ENCODE peak calls at places on chromosomes 5 and 9, in seven cellular contexts. One of them, this sample, is unnamed.

GRCh38 chr9:84111726-84112125 is 131.1 kb downstream of the RMI1 start:
- DNase-seq in heart right ventricle: no peak
- DNase-seq in IMR-90: no peak
- DNase-seq in psoas muscle: no peak
- DNase-seq in A549: no peak
- DNase-seq in CD4-positive, alpha-beta memory T cell: no peak
- DNase-seq in HepG2: no peak
- DNase-seq in this sample: no peak

GRCh38 chr9:137721899-137722298 is 103.1 kb downstream of the EHMT1 start:
- DNase-seq in heart right ventricle: no peak
- DNase-seq in IMR-90: no peak
- DNase-seq in psoas muscle: no peak
- DNase-seq in A549: no peak
- DNase-seq in CD4-positive, alpha-beta memory T cell: peak
- DNase-seq in HepG2: no peak
- DNase-seq in this sample: no peak

GRCh38 chr5:61301820-61302563 is 30.1 kb upstream of the ZSWIM6 start:
- DNase-seq in heart right ventricle: no peak
- DNase-seq in IMR-90: peak
- DNase-seq in psoas muscle: peak
- DNase-seq in A549: peak
- DNase-seq in CD4-positive, alpha-beta memory T cell: no peak
- DNase-seq in HepG2: peak
- DNase-seq in this sample: peak

GRCh38 chr5:58459276-58459859 is 518 bp downstream of the PLK2 start:
- DNase-seq in heart right ventricle: peak
- DNase-seq in IMR-90: peak
- DNase-seq in psoas muscle: no peak
- DNase-seq in A549: peak
- DNase-seq in CD4-positive, alpha-beta memory T cell: no peak
- DNase-seq in HepG2: peak
- DNase-seq in this sample: no peak

GRCh38 chr9:114210691-114211276 is 55.4 kb downstream of the COL27A1 start:
- DNase-seq in heart right ventricle: no peak
- DNase-seq in IMR-90: no peak
- DNase-seq in psoas muscle: no peak
- DNase-seq in A549: no peak
- DNase-seq in CD4-positive, alpha-beta memory T cell: no peak
- DNase-seq in HepG2: no peak
- DNase-seq in this sample: no peak

GRCh38 chr9:2771101-2771500 is 53.8 kb downstream of the KCNV2 start:
- DNase-seq in heart right ventricle: no peak
- DNase-seq in IMR-90: peak
- DNase-seq in psoas muscle: no peak
- DNase-seq in A549: no peak
- DNase-seq in CD4-positive, alpha-beta memory T cell: no peak
- DNase-seq in HepG2: no peak
- DNase-seq in this sample: no peak

GRCh38 chr5:119420173-119420572 is 32.1 kb upstream of the HSD17B4 start:
- DNase-seq in heart right ventricle: no peak
- DNase-seq in IMR-90: no peak
- DNase-seq in psoas muscle: no peak
- DNase-seq in A549: no peak
- DNase-seq in CD4-positive, alpha-beta memory T cell: no peak
- DNase-seq in HepG2: no peak
- DNase-seq in this sample: no peak

GRCh38 chr5:10524376-10525123 is 39.3 kb upstream of the ANKRD33B start:
- DNase-seq in heart right ventricle: no peak
- DNase-seq in IMR-90: peak
- DNase-seq in psoas muscle: peak
- DNase-seq in A549: no peak
- DNase-seq in CD4-positive, alpha-beta memory T cell: no peak
- DNase-seq in HepG2: no peak
- DNase-seq in this sample: peak

GRCh38 chr5:13745508-13745907 is 199.0 kb downstream of the DNAH5 start:
- DNase-seq in heart right ventricle: no peak
- DNase-seq in IMR-90: peak
- DNase-seq in psoas muscle: no peak
- DNase-seq in A549: no peak
- DNase-seq in CD4-positive, alpha-beta memory T cell: no peak
- DNase-seq in HepG2: peak
- DNase-seq in this sample: no peak

GRCh38 chr9:91489391-91489899 is 65.8 kb upstream of the NFIL3 start:
- DNase-seq in heart right ventricle: no peak
- DNase-seq in IMR-90: peak
- DNase-seq in psoas muscle: no peak
- DNase-seq in A549: no peak
- DNase-seq in CD4-positive, alpha-beta memory T cell: no peak
- DNase-seq in HepG2: no peak
- DNase-seq in this sample: no peak

GRCh38 chr5:31182146-31182545 is 11.3 kb upstream of the CDH6 start:
- DNase-seq in heart right ventricle: no peak
- DNase-seq in IMR-90: no peak
- DNase-seq in psoas muscle: no peak
- DNase-seq in A549: no peak
- DNase-seq in CD4-positive, alpha-beta memory T cell: no peak
- DNase-seq in HepG2: no peak
- DNase-seq in this sample: no peak

GRCh38 chr9:20551835-20552234 is 70.5 kb downstream of the MLLT3 start:
- DNase-seq in heart right ventricle: no peak
- DNase-seq in IMR-90: no peak
- DNase-seq in psoas muscle: no peak
- DNase-seq in A549: no peak
- DNase-seq in CD4-positive, alpha-beta memory T cell: no peak
- DNase-seq in HepG2: no peak
- DNase-seq in this sample: no peak

GRCh38 chr5:85168474-85168873 is 783.8 kb upstream of the EDIL3 start:
- DNase-seq in heart right ventricle: no peak
- DNase-seq in IMR-90: no peak
- DNase-seq in psoas muscle: no peak
- DNase-seq in A549: no peak
- DNase-seq in CD4-positive, alpha-beta memory T cell: no peak
- DNase-seq in HepG2: no peak
- DNase-seq in this sample: no peak

GRCh38 chr5:93433422-93433821 is 147.6 kb downstream of the NR2F1-AS1 start:
- DNase-seq in heart right ventricle: no peak
- DNase-seq in IMR-90: peak
- DNase-seq in psoas muscle: no peak
- DNase-seq in A549: no peak
- DNase-seq in CD4-positive, alpha-beta memory T cell: no peak
- DNase-seq in HepG2: no peak
- DNase-seq in this sample: no peak

GRCh38 chr9:86340356-86341006 is 13.7 kb downstream of the TUT7 start:
- DNase-seq in heart right ventricle: no peak
- DNase-seq in IMR-90: peak
- DNase-seq in psoas muscle: no peak
- DNase-seq in A549: no peak
- DNase-seq in CD4-positive, alpha-beta memory T cell: no peak
- DNase-seq in HepG2: no peak
- DNase-seq in this sample: no peak

GRCh38 chr9:79652598-79652997 is 80.8 kb downstream of the TLE4 start:
- DNase-seq in heart right ventricle: no peak
- DNase-seq in IMR-90: peak
- DNase-seq in psoas muscle: no peak
- DNase-seq in A549: no peak
- DNase-seq in CD4-positive, alpha-beta memory T cell: no peak
- DNase-seq in HepG2: no peak
- DNase-seq in this sample: no peak

GRCh38 chr9:22413884-22414283 is 32.7 kb upstream of the DMRTA1 start:
- DNase-seq in heart right ventricle: no peak
- DNase-seq in IMR-90: no peak
- DNase-seq in psoas muscle: no peak
- DNase-seq in A549: no peak
- DNase-seq in CD4-positive, alpha-beta memory T cell: no peak
- DNase-seq in HepG2: no peak
- DNase-seq in this sample: no peak

GRCh38 chr9:133591116-133591910 is 17.9 kb downstream of the FAM163B start:
- DNase-seq in heart right ventricle: no peak
- DNase-seq in IMR-90: no peak
- DNase-seq in psoas muscle: no peak
- DNase-seq in A549: no peak
- DNase-seq in CD4-positive, alpha-beta memory T cell: no peak
- DNase-seq in HepG2: no peak
- DNase-seq in this sample: no peak

GRCh38 chr5:172769324-172769597 is 1.7 kb downstream of the DUSP1 start:
- DNase-seq in heart right ventricle: no peak
- DNase-seq in IMR-90: no peak
- DNase-seq in psoas muscle: no peak
- DNase-seq in A549: no peak
- DNase-seq in CD4-positive, alpha-beta memory T cell: peak
- DNase-seq in HepG2: no peak
- DNase-seq in this sample: no peak

GRCh38 chr5:172768098-172768572 is 2.9 kb downstream of the DUSP1 start:
- DNase-seq in heart right ventricle: no peak
- DNase-seq in IMR-90: no peak
- DNase-seq in psoas muscle: no peak
- DNase-seq in A549: no peak
- DNase-seq in CD4-positive, alpha-beta memory T cell: no peak
- DNase-seq in HepG2: no peak
- DNase-seq in this sample: no peak

GRCh38 chr5:172770374-172770674 is 671 bp downstream of the DUSP1 start:
- DNase-seq in heart right ventricle: no peak
- DNase-seq in IMR-90: no peak
- DNase-seq in psoas muscle: no peak
- DNase-seq in A549: no peak
- DNase-seq in CD4-positive, alpha-beta memory T cell: no peak
- DNase-seq in HepG2: no peak
- DNase-seq in this sample: no peak

GRCh38 chr5:172769598-172770373 is 1.2 kb downstream of the DUSP1 start:
- DNase-seq in heart right ventricle: peak
- DNase-seq in IMR-90: peak
- DNase-seq in psoas muscle: peak
- DNase-seq in A549: no peak
- DNase-seq in CD4-positive, alpha-beta memory T cell: peak
- DNase-seq in HepG2: no peak
- DNase-seq in this sample: no peak

GRCh38 chr5:172768573-172769323 is 2.2 kb downstream of the DUSP1 start:
- DNase-seq in heart right ventricle: no peak
- DNase-seq in IMR-90: peak
- DNase-seq in psoas muscle: no peak
- DNase-seq in A549: no peak
- DNase-seq in CD4-positive, alpha-beta memory T cell: peak
- DNase-seq in HepG2: no peak
- DNase-seq in this sample: no peak
- H3K4me3 ChIP-seq in heart right ventricle: peak
- H3K4me3 ChIP-seq in IMR-90: peak
- H3K4me3 ChIP-seq in psoas muscle: peak
- H3K4me3 ChIP-seq in A549: peak
- H3K4me3 ChIP-seq in CD4-positive, alpha-beta memory T cell: no peak
- H3K4me3 ChIP-seq in HepG2: peak
- H3K4me3 ChIP-seq in this sample: peak

GRCh38 chr9:127396808-127397721 is at the start of gene SLC2A8:
- DNase-seq in heart right ventricle: peak
- DNase-seq in IMR-90: peak
- DNase-seq in psoas muscle: peak
- DNase-seq in A549: peak
- DNase-seq in CD4-positive, alpha-beta memory T cell: peak
- DNase-seq in HepG2: peak
- DNase-seq in this sample: peak

GRCh38 chr9:127399736-127400269 is 2.8 kb downstream of the SLC2A8 start:
- DNase-seq in heart right ventricle: no peak
- DNase-seq in IMR-90: no peak
- DNase-seq in psoas muscle: no peak
- DNase-seq in A549: no peak
- DNase-seq in CD4-positive, alpha-beta memory T cell: no peak
- DNase-seq in HepG2: no peak
- DNase-seq in this sample: no peak

GRCh38 chr9:127398715-127399400 is 1.9 kb downstream of the SLC2A8 start:
- DNase-seq in heart right ventricle: no peak
- DNase-seq in IMR-90: no peak
- DNase-seq in psoas muscle: no peak
- DNase-seq in A549: no peak
- DNase-seq in CD4-positive, alpha-beta memory T cell: no peak
- DNase-seq in HepG2: no peak
- DNase-seq in this sample: no peak

GRCh38 chr9:127396253-127396807 is 639 bp upstream of the SLC2A8 start:
- DNase-seq in heart right ventricle: no peak
- DNase-seq in IMR-90: no peak
- DNase-seq in psoas muscle: no peak
- DNase-seq in A549: no peak
- DNase-seq in CD4-positive, alpha-beta memory T cell: no peak
- DNase-seq in HepG2: no peak
- DNase-seq in this sample: no peak

DNA sequence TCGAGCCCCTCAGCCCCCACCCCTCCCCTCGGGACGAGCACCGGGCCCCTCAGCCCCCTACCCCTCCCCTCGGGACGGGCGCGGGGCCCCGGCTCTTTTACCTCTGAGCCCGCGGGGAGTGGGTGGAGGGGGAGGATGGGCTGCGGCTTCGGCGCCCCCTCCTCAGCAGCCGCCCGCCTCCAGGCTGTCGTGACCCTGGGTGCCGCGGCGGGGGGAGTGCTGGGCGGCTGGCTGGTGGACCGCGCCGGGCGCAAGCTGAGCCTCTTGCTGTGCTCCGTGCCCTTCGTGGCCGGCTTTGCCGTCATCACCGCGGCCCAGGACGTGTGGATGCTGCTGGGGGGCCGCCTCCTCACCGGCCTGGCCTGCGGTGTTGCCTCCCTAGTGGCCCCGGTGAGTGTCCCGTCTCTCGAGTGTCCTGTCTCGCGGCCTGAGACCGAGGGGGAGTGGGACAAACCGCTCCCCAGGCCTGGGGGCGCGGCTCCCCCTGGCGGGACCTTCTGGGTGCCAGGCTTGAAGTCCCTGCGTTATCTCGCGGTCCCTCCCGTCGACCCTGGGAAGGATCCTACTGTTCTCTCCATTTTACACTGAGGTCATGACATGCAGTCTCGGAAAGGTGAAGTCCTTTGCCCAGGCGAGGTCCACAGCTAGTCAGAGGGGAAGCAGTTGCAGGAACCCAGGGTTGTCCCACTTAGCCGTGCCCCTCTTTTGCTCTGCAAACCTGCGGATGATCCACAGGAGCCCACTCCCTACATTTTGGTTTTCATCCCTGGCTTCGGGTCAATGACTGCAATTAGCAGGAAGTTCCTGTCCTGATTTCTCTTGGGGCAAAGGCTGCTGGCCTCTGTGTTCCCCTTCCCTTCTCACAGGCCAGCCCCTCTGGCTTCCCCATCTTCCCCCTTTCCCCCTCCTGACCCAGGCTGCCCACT is 1.0 kb downstream of the SLC2A8 start:
- DNase-seq in heart right ventricle: peak
- DNase-seq in IMR-90: peak
- DNase-seq in psoas muscle: peak
- DNase-seq in A549: peak
- DNase-seq in CD4-positive, alpha-beta memory T cell: no peak
- DNase-seq in HepG2: peak
- DNase-seq in this sample: no peak
- H3K27ac ChIP-seq in heart right ventricle: peak
- H3K27ac ChIP-seq in IMR-90: no peak
- H3K27ac ChIP-seq in psoas muscle: peak
- H3K27ac ChIP-seq in A549: peak
- H3K27ac ChIP-seq in CD4-positive, alpha-beta memory T cell: no peak
- H3K27ac ChIP-seq in HepG2: peak
- H3K27ac ChIP-seq in this sample: peak

GRCh38 chr5:122323132-122323548 is 11.1 kb downstream of the SNCAIP start:
- DNase-seq in heart right ventricle: no peak
- DNase-seq in IMR-90: peak
- DNase-seq in psoas muscle: no peak
- DNase-seq in A549: no peak
- DNase-seq in CD4-positive, alpha-beta memory T cell: no peak
- DNase-seq in HepG2: no peak
- DNase-seq in this sample: no peak
- H3K4me3 ChIP-seq in heart right ventricle: no peak
- H3K4me3 ChIP-seq in IMR-90: no peak
- H3K4me3 ChIP-seq in psoas muscle: no peak
- H3K4me3 ChIP-seq in A549: no peak
- H3K4me3 ChIP-seq in CD4-positive, alpha-beta memory T cell: no peak
- H3K4me3 ChIP-seq in HepG2: no peak
- H3K4me3 ChIP-seq in this sample: peak

GRCh38 chr5:150522504-150523464 is 14.9 kb downstream of the NDST1 start:
- DNase-seq in heart right ventricle: peak
- DNase-seq in IMR-90: no peak
- DNase-seq in psoas muscle: no peak
- DNase-seq in A549: no peak
- DNase-seq in CD4-positive, alpha-beta memory T cell: no peak
- DNase-seq in HepG2: peak
- DNase-seq in this sample: no peak
- H3K27ac ChIP-seq in heart right ventricle: peak
- H3K27ac ChIP-seq in IMR-90: no peak
- H3K27ac ChIP-seq in psoas muscle: peak
- H3K27ac ChIP-seq in A549: peak
- H3K27ac ChIP-seq in CD4-positive, alpha-beta memory T cell: no peak
- H3K27ac ChIP-seq in HepG2: peak
- H3K27ac ChIP-seq in this sample: peak